ENCODE peak calls at places on chromosome 12, in ten cellular contexts. One of them, this sample, is unnamed. For H3K4me1, the result is how much of the 10 kb centered on the place peaks cover.

GRCh38 chr12:49489720-49490119 is 49.1 kb upstream of the KCNH3 start:
- DNase-seq in heart left ventricle: no peak
- DNase-seq in stomach: no peak
- DNase-seq in body of pancreas: no peak
- DNase-seq in uterus: no peak
- DNase-seq in GM12878: no peak
- DNase-seq in K562: no peak
- DNase-seq in testis: no peak
- DNase-seq in H1: no peak
- DNase-seq in ovary: no peak
- DNase-seq in this sample: no peak

GRCh38 chr12:110941391-110941790 is 21.0 kb upstream of the MYL2 start:
- DNase-seq in K562: no peak
- DNase-seq in GM12878: no peak
- DNase-seq in uterus: no peak
- DNase-seq in ovary: no peak
- DNase-seq in testis: no peak
- DNase-seq in body of pancreas: no peak
- DNase-seq in heart left ventricle: no peak
- DNase-seq in H1: no peak
- DNase-seq in stomach: no peak
- DNase-seq in this sample: no peak

GRCh38 chr12:62604856-62605255 is 138.2 kb downstream of the MON2 start:
- DNase-seq in testis: no peak
- DNase-seq in GM12878: no peak
- DNase-seq in uterus: no peak
- DNase-seq in K562: peak
- DNase-seq in body of pancreas: no peak
- DNase-seq in H1: no peak
- DNase-seq in ovary: no peak
- DNase-seq in stomach: no peak
- DNase-seq in heart left ventricle: no peak
- DNase-seq in this sample: no peak

GRCh38 chr12:1836241-1836803 is 16.0 kb downstream of the LRTM2 start:
- DNase-seq in uterus: no peak
- DNase-seq in testis: no peak
- DNase-seq in heart left ventricle: no peak
- DNase-seq in stomach: no peak
- DNase-seq in body of pancreas: no peak
- DNase-seq in ovary: no peak
- DNase-seq in K562: no peak
- DNase-seq in GM12878: no peak
- DNase-seq in H1: no peak
- DNase-seq in this sample: no peak

GRCh38 chr12:107544947-107545346 is 140.7 kb upstream of the PWP1 start:
- DNase-seq in ovary: no peak
- DNase-seq in H1: no peak
- DNase-seq in K562: no peak
- DNase-seq in testis: no peak
- DNase-seq in body of pancreas: no peak
- DNase-seq in heart left ventricle: no peak
- DNase-seq in uterus: no peak
- DNase-seq in stomach: no peak
- DNase-seq in GM12878: no peak
- DNase-seq in this sample: no peak

GRCh38 chr12:51246254-51246853 is 7.7 kb downstream of the DAZAP2 start:
- DNase-seq in ovary: no peak
- DNase-seq in H1: no peak
- DNase-seq in uterus: no peak
- DNase-seq in stomach: no peak
- DNase-seq in GM12878: no peak
- DNase-seq in body of pancreas: peak
- DNase-seq in K562: peak
- DNase-seq in heart left ventricle: no peak
- DNase-seq in testis: no peak
- DNase-seq in this sample: no peak

GRCh38 chr12:1880153-1880845 is 38.2 kb downstream of the CACNA2D4 start:
- DNase-seq in K562: no peak
- DNase-seq in stomach: no peak
- DNase-seq in heart left ventricle: no peak
- DNase-seq in uterus: no peak
- DNase-seq in testis: no peak
- DNase-seq in body of pancreas: no peak
- DNase-seq in H1: no peak
- DNase-seq in GM12878: no peak
- DNase-seq in ovary: no peak
- DNase-seq in this sample: no peak

GRCh38 chr12:52156757-52157565 is 34.9 kb downstream of the KRT80 start:
- DNase-seq in stomach: peak
- DNase-seq in uterus: peak
- DNase-seq in H1: peak
- DNase-seq in GM12878: no peak
- DNase-seq in heart left ventricle: peak
- DNase-seq in testis: peak
- DNase-seq in ovary: peak
- DNase-seq in body of pancreas: peak
- DNase-seq in K562: peak
- DNase-seq in this sample: peak

GRCh38 chr12:94498698-94499097 is 39.0 kb upstream of the CEP83 start:
- DNase-seq in GM12878: no peak
- DNase-seq in H1: no peak
- DNase-seq in stomach: no peak
- DNase-seq in ovary: no peak
- DNase-seq in K562: no peak
- DNase-seq in heart left ventricle: no peak
- DNase-seq in body of pancreas: no peak
- DNase-seq in testis: no peak
- DNase-seq in uterus: no peak
- DNase-seq in this sample: no peak

GRCh38 chr12:12741705-12742104 is 24.5 kb downstream of the CDKN1B start:
- DNase-seq in H1: no peak
- DNase-seq in ovary: no peak
- DNase-seq in stomach: no peak
- DNase-seq in testis: peak
- DNase-seq in uterus: no peak
- DNase-seq in body of pancreas: no peak
- DNase-seq in heart left ventricle: no peak
- DNase-seq in GM12878: no peak
- DNase-seq in K562: no peak
- DNase-seq in this sample: no peak

GRCh38 chr12:40164034-40164433 is 58.2 kb upstream of the SLC2A13 start:
- DNase-seq in GM12878: no peak
- DNase-seq in body of pancreas: no peak
- DNase-seq in stomach: no peak
- DNase-seq in K562: no peak
- DNase-seq in uterus: no peak
- DNase-seq in testis: no peak
- DNase-seq in H1: no peak
- DNase-seq in heart left ventricle: no peak
- DNase-seq in ovary: no peak
- DNase-seq in this sample: no peak

GRCh38 chr12:62767506-62767905 is 167.4 kb downstream of the PPM1H start:
- DNase-seq in GM12878: no peak
- DNase-seq in uterus: no peak
- DNase-seq in body of pancreas: no peak
- DNase-seq in H1: no peak
- DNase-seq in ovary: no peak
- DNase-seq in stomach: no peak
- DNase-seq in testis: no peak
- DNase-seq in K562: no peak
- DNase-seq in heart left ventricle: no peak
- DNase-seq in this sample: no peak

GRCh38 chr12:124601699-124602098 is 34.3 kb upstream of the NCOR2 start:
- DNase-seq in K562: no peak
- DNase-seq in testis: no peak
- DNase-seq in H1: no peak
- DNase-seq in GM12878: no peak
- DNase-seq in heart left ventricle: no peak
- DNase-seq in ovary: no peak
- DNase-seq in uterus: no peak
- DNase-seq in stomach: no peak
- DNase-seq in body of pancreas: no peak
- DNase-seq in this sample: no peak

GRCh38 chr12:6699989-6700645 is 498 bp downstream of the PIANP start:
- DNase-seq in K562: no peak
- DNase-seq in testis: no peak
- DNase-seq in stomach: no peak
- DNase-seq in GM12878: no peak
- DNase-seq in heart left ventricle: no peak
- DNase-seq in uterus: peak
- DNase-seq in ovary: no peak
- DNase-seq in H1: peak
- DNase-seq in body of pancreas: no peak
- DNase-seq in this sample: no peak

GRCh38 chr12:22856120-22856699 is 231.2 kb downstream of the ETNK1 start:
- DNase-seq in testis: no peak
- DNase-seq in body of pancreas: no peak
- DNase-seq in uterus: no peak
- DNase-seq in GM12878: no peak
- DNase-seq in ovary: no peak
- DNase-seq in heart left ventricle: no peak
- DNase-seq in stomach: no peak
- DNase-seq in K562: peak
- DNase-seq in H1: no peak
- DNase-seq in this sample: no peak

GRCh38 chr12:72612171-72612570 is 340.0 kb downstream of the TRHDE start:
- DNase-seq in stomach: no peak
- DNase-seq in uterus: no peak
- DNase-seq in ovary: no peak
- DNase-seq in K562: no peak
- DNase-seq in heart left ventricle: no peak
- DNase-seq in H1: no peak
- DNase-seq in body of pancreas: no peak
- DNase-seq in testis: no peak
- DNase-seq in GM12878: no peak
- DNase-seq in this sample: no peak

GRCh38 chr12:85179680-85180300 is 100.2 kb upstream of the ALX1 start:
- DNase-seq in stomach: no peak
- DNase-seq in testis: no peak
- DNase-seq in GM12878: no peak
- DNase-seq in heart left ventricle: no peak
- DNase-seq in body of pancreas: no peak
- DNase-seq in K562: no peak
- DNase-seq in uterus: no peak
- DNase-seq in ovary: no peak
- DNase-seq in H1: no peak
- DNase-seq in this sample: no peak

GRCh38 chr12:104650541-104650940 is 193.8 kb downstream of the CHST11 start:
- DNase-seq in stomach: no peak
- DNase-seq in ovary: no peak
- DNase-seq in K562: no peak
- DNase-seq in testis: no peak
- DNase-seq in uterus: no peak
- DNase-seq in heart left ventricle: no peak
- DNase-seq in GM12878: no peak
- DNase-seq in H1: no peak
- DNase-seq in body of pancreas: no peak
- DNase-seq in this sample: no peak

GRCh38 chr12:104651812-104652211 is 195.1 kb downstream of the CHST11 start:
- DNase-seq in testis: no peak
- DNase-seq in uterus: no peak
- DNase-seq in H1: no peak
- DNase-seq in stomach: no peak
- DNase-seq in heart left ventricle: no peak
- DNase-seq in GM12878: no peak
- DNase-seq in body of pancreas: no peak
- DNase-seq in K562: no peak
- DNase-seq in ovary: no peak
- DNase-seq in this sample: no peak

GRCh38 chr12:104649913-104650312 is 193.2 kb downstream of the CHST11 start:
- DNase-seq in GM12878: no peak
- DNase-seq in ovary: no peak
- DNase-seq in stomach: no peak
- DNase-seq in K562: no peak
- DNase-seq in body of pancreas: no peak
- DNase-seq in uterus: no peak
- DNase-seq in testis: no peak
- DNase-seq in H1: no peak
- DNase-seq in heart left ventricle: no peak
- DNase-seq in this sample: no peak

GRCh38 chr12:104649217-104649834 is 192.6 kb downstream of the CHST11 start:
- DNase-seq in GM12878: no peak
- DNase-seq in heart left ventricle: no peak
- DNase-seq in body of pancreas: no peak
- DNase-seq in H1: no peak
- DNase-seq in testis: no peak
- DNase-seq in K562: no peak
- DNase-seq in stomach: no peak
- DNase-seq in uterus: no peak
- DNase-seq in ovary: no peak
- DNase-seq in this sample: no peak

GRCh38 chr12:104648746-104649145 is 192.0 kb downstream of the CHST11 start:
- DNase-seq in uterus: no peak
- DNase-seq in body of pancreas: no peak
- DNase-seq in ovary: no peak
- DNase-seq in H1: no peak
- DNase-seq in testis: no peak
- DNase-seq in heart left ventricle: no peak
- DNase-seq in GM12878: no peak
- DNase-seq in stomach: no peak
- DNase-seq in K562: no peak
- DNase-seq in this sample: no peak
- H3K4me1 ChIP-seq in uterus: under half
- H3K4me1 ChIP-seq in body of pancreas: under half
- H3K4me1 ChIP-seq in ovary: under half
- H3K4me1 ChIP-seq in H1: under half
- H3K4me1 ChIP-seq in testis: under half
- H3K4me1 ChIP-seq in heart left ventricle: under half
- H3K4me1 ChIP-seq in GM12878: under half
- H3K4me1 ChIP-seq in stomach: half or more
- H3K4me1 ChIP-seq in K562: under half
- H3K4me1 ChIP-seq in this sample: under half

GRCh38 chr12:102426599-102427541 is 53.5 kb downstream of the IGF1 start:
- DNase-seq in stomach: no peak
- DNase-seq in H1: no peak
- DNase-seq in body of pancreas: no peak
- DNase-seq in testis: no peak
- DNase-seq in K562: no peak
- DNase-seq in ovary: no peak
- DNase-seq in heart left ventricle: no peak
- DNase-seq in GM12878: no peak
- DNase-seq in uterus: no peak
- DNase-seq in this sample: no peak
- TF ChIP-seq POLR2A in stomach: no peak
- TF ChIP-seq POLR2A in H1: no peak
- TF ChIP-seq POLR2A in body of pancreas: no peak
- TF ChIP-seq POLR2A in testis: no peak
- TF ChIP-seq POLR2A in K562: no peak
- TF ChIP-seq POLR2A in ovary: no peak
- TF ChIP-seq POLR2A in heart left ventricle: no peak
- TF ChIP-seq POLR2A in GM12878: no peak
- TF ChIP-seq POLR2A in uterus: no peak
- TF ChIP-seq POLR2A in this sample: no peak

GRCh38 chr12:55610598-55610997 is 26.1 kb upstream of the OR10P1 start:
- DNase-seq in H1: no peak
- DNase-seq in ovary: no peak
- DNase-seq in uterus: no peak
- DNase-seq in heart left ventricle: no peak
- DNase-seq in body of pancreas: no peak
- DNase-seq in testis: no peak
- DNase-seq in stomach: no peak
- DNase-seq in K562: no peak
- DNase-seq in GM12878: no peak
- DNase-seq in this sample: no peak
- H3K27ac ChIP-seq in H1: no peak
- H3K27ac ChIP-seq in ovary: no peak
- H3K27ac ChIP-seq in uterus: no peak
- H3K27ac ChIP-seq in heart left ventricle: no peak
- H3K27ac ChIP-seq in body of pancreas: no peak
- H3K27ac ChIP-seq in testis: no peak
- H3K27ac ChIP-seq in stomach: no peak
- H3K27ac ChIP-seq in K562: no peak
- H3K27ac ChIP-seq in GM12878: no peak
- H3K27ac ChIP-seq in this sample: no peak

GRCh38 chr12:5438671-5439200 is 6.8 kb downstream of the NTF3 start:
- DNase-seq in heart left ventricle: no peak
- DNase-seq in K562: no peak
- DNase-seq in testis: no peak
- DNase-seq in uterus: no peak
- DNase-seq in ovary: no peak
- DNase-seq in GM12878: no peak
- DNase-seq in body of pancreas: no peak
- DNase-seq in stomach: no peak
- DNase-seq in H1: no peak
- DNase-seq in this sample: no peak
- H3K4me1 ChIP-seq in heart left ventricle: under half
- H3K4me1 ChIP-seq in K562: under half
- H3K4me1 ChIP-seq in testis: under half
- H3K4me1 ChIP-seq in uterus: under half
- H3K4me1 ChIP-seq in ovary: under half
- H3K4me1 ChIP-seq in GM12878: under half
- H3K4me1 ChIP-seq in body of pancreas: under half
- H3K4me1 ChIP-seq in stomach: under half
- H3K4me1 ChIP-seq in H1: under half
- H3K4me1 ChIP-seq in this sample: under half